ENCODE peak calls at places on chromosomes 4 and X, in ten cellular contexts. One of them, this sample, is unnamed.
A peak's percentile ranks its signal among the peaks of the same experiment; 100 is the strongest.

GRCh38 chrX:45903781-45904201 is 641.4 kb downstream of the ZNF674 start:
- DNase-seq in A549: no peak
- DNase-seq in stomach: no peak
- DNase-seq in prostate gland: no peak
- DNase-seq in ovary: no peak
- DNase-seq in tibial nerve: no peak
- DNase-seq in endothelial cell of umbilical vein: peak; percentile 1
- DNase-seq in Peyer's patch: no peak
- DNase-seq in esophagus squamous epithelium: no peak
- DNase-seq in spleen: no peak
- DNase-seq in this sample: no peak

GRCh38 chrX:107537815-107538214 is 88.4 kb downstream of the FRMPD3 start:
- DNase-seq in tibial nerve: peak; percentile 37
- DNase-seq in spleen: no peak
- DNase-seq in endothelial cell of umbilical vein: peak; percentile 29
- DNase-seq in ovary: no peak
- DNase-seq in stomach: peak; percentile 26
- DNase-seq in prostate gland: no peak
- DNase-seq in Peyer's patch: no peak
- DNase-seq in A549: peak; percentile 66
- DNase-seq in esophagus squamous epithelium: no peak
- DNase-seq in this sample: peak; percentile 59

GRCh38 chr4:40269133-40269532 is 66.0 kb upstream of the CHRNA9 start:
- DNase-seq in tibial nerve: no peak
- DNase-seq in A549: no peak
- DNase-seq in stomach: no peak
- DNase-seq in spleen: no peak
- DNase-seq in esophagus squamous epithelium: no peak
- DNase-seq in endothelial cell of umbilical vein: no peak
- DNase-seq in Peyer's patch: no peak
- DNase-seq in ovary: no peak
- DNase-seq in prostate gland: no peak
- DNase-seq in this sample: no peak

GRCh38 chr4:42122237-42122636 is 30.2 kb downstream of the BEND4 start:
- DNase-seq in stomach: no peak
- DNase-seq in tibial nerve: no peak
- DNase-seq in Peyer's patch: no peak
- DNase-seq in esophagus squamous epithelium: no peak
- DNase-seq in A549: no peak
- DNase-seq in spleen: no peak
- DNase-seq in endothelial cell of umbilical vein: no peak
- DNase-seq in prostate gland: no peak
- DNase-seq in ovary: no peak
- DNase-seq in this sample: no peak

GRCh38 chr4:14967982-14968381 is 34.3 kb upstream of the CPEB2 start:
- DNase-seq in tibial nerve: no peak
- DNase-seq in prostate gland: no peak
- DNase-seq in Peyer's patch: no peak
- DNase-seq in A549: no peak
- DNase-seq in ovary: no peak
- DNase-seq in spleen: no peak
- DNase-seq in esophagus squamous epithelium: no peak
- DNase-seq in endothelial cell of umbilical vein: no peak
- DNase-seq in stomach: no peak
- DNase-seq in this sample: no peak

GRCh38 chrX:46920235-46920634 is 8.0 kb downstream of the JADE3 start:
- DNase-seq in ovary: no peak
- DNase-seq in endothelial cell of umbilical vein: no peak
- DNase-seq in stomach: no peak
- DNase-seq in Peyer's patch: no peak
- DNase-seq in prostate gland: no peak
- DNase-seq in spleen: no peak
- DNase-seq in tibial nerve: no peak
- DNase-seq in esophagus squamous epithelium: no peak
- DNase-seq in A549: no peak
- DNase-seq in this sample: no peak

GRCh38 chr4:99202536-99202935 is 16.5 kb downstream of the ADH6 start:
- DNase-seq in spleen: no peak
- DNase-seq in A549: no peak
- DNase-seq in Peyer's patch: no peak
- DNase-seq in endothelial cell of umbilical vein: no peak
- DNase-seq in esophagus squamous epithelium: no peak
- DNase-seq in prostate gland: no peak
- DNase-seq in tibial nerve: peak; percentile 68
- DNase-seq in stomach: no peak
- DNase-seq in ovary: peak; percentile 73
- DNase-seq in this sample: no peak

GRCh38 chr4:185127021-185127925 is 15.8 kb upstream of the SLC25A4 start:
- DNase-seq in tibial nerve: no peak
- DNase-seq in stomach: no peak
- DNase-seq in A549: peak; percentile 28
- DNase-seq in ovary: peak; percentile 41
- DNase-seq in prostate gland: peak; percentile 17
- DNase-seq in esophagus squamous epithelium: no peak
- DNase-seq in Peyer's patch: no peak
- DNase-seq in spleen: no peak
- DNase-seq in endothelial cell of umbilical vein: peak; percentile 15
- DNase-seq in this sample: no peak

GRCh38 chrX:132463411-132463810 is 25.4 kb downstream of the MBNL3 start:
- DNase-seq in stomach: no peak
- DNase-seq in Peyer's patch: peak; percentile 61
- DNase-seq in esophagus squamous epithelium: no peak
- DNase-seq in spleen: no peak
- DNase-seq in endothelial cell of umbilical vein: no peak
- DNase-seq in ovary: no peak
- DNase-seq in tibial nerve: no peak
- DNase-seq in prostate gland: no peak
- DNase-seq in A549: peak; percentile 39
- DNase-seq in this sample: peak; percentile 45

GRCh38 chrX:76796311-76796710 is 368.8 kb downstream of the MAGEE1 start:
- DNase-seq in prostate gland: no peak
- DNase-seq in Peyer's patch: no peak
- DNase-seq in spleen: no peak
- DNase-seq in stomach: no peak
- DNase-seq in A549: peak; percentile 9
- DNase-seq in tibial nerve: no peak
- DNase-seq in esophagus squamous epithelium: no peak
- DNase-seq in ovary: no peak
- DNase-seq in endothelial cell of umbilical vein: no peak
- DNase-seq in this sample: no peak

DNA sequence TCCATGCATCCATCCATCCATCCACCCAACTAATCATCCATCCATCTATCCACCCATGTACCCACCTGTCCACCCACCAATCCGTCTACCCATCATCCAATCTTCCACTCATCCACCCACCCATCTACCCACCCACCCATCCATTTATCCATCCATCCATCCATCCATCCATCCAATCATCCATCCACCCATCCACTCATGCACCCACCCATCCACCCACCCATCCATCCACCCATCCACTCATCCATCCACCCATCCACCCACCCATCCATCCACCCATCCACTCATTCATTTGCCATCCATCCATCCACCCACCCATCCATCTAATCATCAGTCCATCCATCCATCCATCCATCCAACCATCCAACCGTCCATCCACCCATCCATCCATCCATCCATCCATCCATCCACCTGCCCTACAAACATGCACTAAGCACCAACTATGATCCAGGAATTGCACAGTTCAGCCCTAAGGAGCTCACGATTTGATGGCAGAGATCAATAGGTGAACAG is 21.3 kb upstream of the MXD4 start:
- DNase-seq in stomach: no peak
- DNase-seq in ovary: no peak
- DNase-seq in prostate gland: no peak
- DNase-seq in esophagus squamous epithelium: no peak
- DNase-seq in endothelial cell of umbilical vein: no peak
- DNase-seq in Peyer's patch: no peak
- DNase-seq in spleen: peak; percentile 1
- DNase-seq in tibial nerve: no peak
- DNase-seq in A549: no peak
- DNase-seq in this sample: no peak
- TF ChIP-seq POLR2A in stomach: no peak
- TF ChIP-seq POLR2A in ovary: no peak
- TF ChIP-seq POLR2A in prostate gland: no peak
- TF ChIP-seq POLR2A in esophagus squamous epithelium: no peak
- TF ChIP-seq POLR2A in endothelial cell of umbilical vein: no peak
- TF ChIP-seq POLR2A in Peyer's patch: no peak
- TF ChIP-seq POLR2A in spleen: no peak
- TF ChIP-seq POLR2A in tibial nerve: no peak
- TF ChIP-seq POLR2A in A549: no peak
- TF ChIP-seq POLR2A in this sample: no peak

GRCh38 chr4:23717528-23718248 is 172.2 kb downstream of the PPARGC1A start:
- DNase-seq in prostate gland: no peak
- DNase-seq in tibial nerve: no peak
- DNase-seq in A549: peak; percentile 25
- DNase-seq in Peyer's patch: no peak
- DNase-seq in stomach: no peak
- DNase-seq in endothelial cell of umbilical vein: no peak
- DNase-seq in spleen: no peak
- DNase-seq in esophagus squamous epithelium: no peak
- DNase-seq in ovary: no peak
- DNase-seq in this sample: peak; percentile 41
- TF ChIP-seq CTCF in prostate gland: no peak
- TF ChIP-seq CTCF in tibial nerve: no peak
- TF ChIP-seq CTCF in A549: peak; percentile 12
- TF ChIP-seq CTCF in Peyer's patch: peak; percentile 57
- TF ChIP-seq CTCF in stomach: peak; percentile 8
- TF ChIP-seq CTCF in endothelial cell of umbilical vein: no peak
- TF ChIP-seq CTCF in spleen: no peak
- TF ChIP-seq CTCF in esophagus squamous epithelium: peak; percentile 13
- TF ChIP-seq CTCF in ovary: no peak
- TF ChIP-seq CTCF in this sample: peak; percentile 49

DNA sequence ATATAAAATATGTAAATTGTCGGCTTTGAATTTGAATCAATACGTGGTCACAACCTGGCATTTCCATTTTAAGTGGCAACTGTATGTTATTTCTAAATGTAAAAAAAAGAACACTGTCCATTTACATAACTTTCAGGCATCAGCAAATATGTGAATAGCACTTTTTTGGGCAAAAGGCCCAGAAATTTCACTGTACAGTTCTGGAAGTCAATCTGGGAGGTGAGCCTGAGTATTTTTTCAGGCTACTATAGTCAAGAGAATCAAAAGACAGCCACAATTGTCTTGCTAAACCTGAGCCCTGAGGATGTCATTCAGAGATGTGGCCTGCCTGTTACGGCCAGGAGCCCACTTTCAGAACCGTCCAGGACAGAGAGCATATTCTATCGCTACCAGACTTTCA is 543.9 kb upstream of the MAGEB2 start:
- DNase-seq in A549: no peak
- DNase-seq in endothelial cell of umbilical vein: no peak
- DNase-seq in tibial nerve: no peak
- DNase-seq in esophagus squamous epithelium: no peak
- DNase-seq in prostate gland: no peak
- DNase-seq in Peyer's patch: no peak
- DNase-seq in ovary: no peak
- DNase-seq in stomach: no peak
- DNase-seq in spleen: no peak
- DNase-seq in this sample: no peak
- TF ChIP-seq POLR2A in A549: no peak
- TF ChIP-seq POLR2A in endothelial cell of umbilical vein: no peak
- TF ChIP-seq POLR2A in tibial nerve: no peak
- TF ChIP-seq POLR2A in esophagus squamous epithelium: no peak
- TF ChIP-seq POLR2A in prostate gland: no peak
- TF ChIP-seq POLR2A in Peyer's patch: no peak
- TF ChIP-seq POLR2A in ovary: no peak
- TF ChIP-seq POLR2A in stomach: no peak
- TF ChIP-seq POLR2A in spleen: no peak
- TF ChIP-seq POLR2A in this sample: no peak

GRCh38 chrX:3788494-3789233 is 75.2 kb upstream of the PRKX start:
- DNase-seq in ovary: no peak
- DNase-seq in stomach: no peak
- DNase-seq in prostate gland: no peak
- DNase-seq in spleen: no peak
- DNase-seq in Peyer's patch: no peak
- DNase-seq in esophagus squamous epithelium: no peak
- DNase-seq in tibial nerve: no peak
- DNase-seq in endothelial cell of umbilical vein: no peak
- DNase-seq in A549: no peak
- DNase-seq in this sample: no peak
- TF ChIP-seq CTCF in ovary: no peak
- TF ChIP-seq CTCF in stomach: no peak
- TF ChIP-seq CTCF in prostate gland: no peak
- TF ChIP-seq CTCF in spleen: no peak
- TF ChIP-seq CTCF in Peyer's patch: no peak
- TF ChIP-seq CTCF in esophagus squamous epithelium: no peak
- TF ChIP-seq CTCF in tibial nerve: no peak
- TF ChIP-seq CTCF in endothelial cell of umbilical vein: no peak
- TF ChIP-seq CTCF in A549: no peak
- TF ChIP-seq CTCF in this sample: no peak

GRCh38 chr4:20251796-20252655 is at the start of gene SLIT2:
- DNase-seq in Peyer's patch: peak; percentile 76
- DNase-seq in stomach: peak; percentile 81
- DNase-seq in prostate gland: peak; percentile 78
- DNase-seq in tibial nerve: peak; percentile 65
- DNase-seq in ovary: peak; percentile 87
- DNase-seq in endothelial cell of umbilical vein: peak; percentile 87
- DNase-seq in esophagus squamous epithelium: no peak
- DNase-seq in spleen: peak; percentile 86
- DNase-seq in A549: peak; percentile 10
- DNase-seq in this sample: peak; percentile 80
- TF ChIP-seq POLR2A in Peyer's patch: no peak
- TF ChIP-seq POLR2A in stomach: no peak
- TF ChIP-seq POLR2A in prostate gland: peak; percentile 72
- TF ChIP-seq POLR2A in tibial nerve: peak; percentile 85
- TF ChIP-seq POLR2A in ovary: peak; percentile 66
- TF ChIP-seq POLR2A in endothelial cell of umbilical vein: peak; percentile 95
- TF ChIP-seq POLR2A in esophagus squamous epithelium: peak; percentile 91
- TF ChIP-seq POLR2A in spleen: no peak
- TF ChIP-seq POLR2A in A549: no peak
- TF ChIP-seq POLR2A in this sample: no peak

This sample was measured in NB4.